ENCODE peak calls at places on chromosomes 5 and 9, in four cellular contexts. One of them, this sample, is unnamed.

GRCh38 chr5:127801751-127802476 is 98.7 kb downstream of the CCDC192 start:
- DNase-seq in GM12878: no peak
- DNase-seq in HepG2: no peak
- DNase-seq in K562: no peak
- DNase-seq in this sample: no peak

GRCh38 chr9:124602204-124602603 is 95.0 kb upstream of the NR5A1 start:
- DNase-seq in GM12878: no peak
- DNase-seq in HepG2: peak; percentile 36
- DNase-seq in K562: no peak
- DNase-seq in this sample: no peak

GRCh38 chr9:95060246-95060645 is 257.3 kb downstream of the FANCC start:
- DNase-seq in GM12878: no peak
- DNase-seq in HepG2: no peak
- DNase-seq in K562: no peak
- DNase-seq in this sample: no peak

GRCh38 chr5:17156463-17156862 is 61.0 kb upstream of the BASP1 start:
- DNase-seq in GM12878: no peak
- DNase-seq in HepG2: no peak
- DNase-seq in K562: no peak
- DNase-seq in this sample: no peak

GRCh38 chr9:120395374-120395773 is 184.6 kb downstream of the CDK5RAP2 start:
- DNase-seq in GM12878: no peak
- DNase-seq in HepG2: no peak
- DNase-seq in K562: no peak
- DNase-seq in this sample: no peak

GRCh38 chr5:137572042-137572695 is 73.0 kb upstream of the SPOCK1 start:
- DNase-seq in GM12878: no peak
- DNase-seq in HepG2: no peak
- DNase-seq in K562: no peak
- DNase-seq in this sample: no peak

GRCh38 chr5:137613554-137614265 is 114.6 kb upstream of the SPOCK1 start:
- DNase-seq in GM12878: no peak
- DNase-seq in HepG2: no peak
- DNase-seq in K562: no peak
- DNase-seq in this sample: no peak

GRCh38 chr5:2388005-2388361 is 363.5 kb downstream of the IRX2 start:
- DNase-seq in GM12878: no peak
- DNase-seq in HepG2: no peak
- DNase-seq in K562: no peak
- DNase-seq in this sample: no peak

GRCh38 chr9:77907581-77907980 is 124.0 kb downstream of the GNAQ start:
- DNase-seq in GM12878: no peak
- DNase-seq in HepG2: no peak
- DNase-seq in K562: no peak
- DNase-seq in this sample: no peak

GRCh38 chr9:93908591-93909241 is 46.4 kb downstream of the BARX1 start:
- DNase-seq in GM12878: no peak
- DNase-seq in HepG2: no peak
- DNase-seq in K562: peak; percentile 28
- DNase-seq in this sample: no peak
- TF ChIP-seq TARDBP in GM12878: no peak
- TF ChIP-seq TARDBP in HepG2: no peak
- TF ChIP-seq TARDBP in K562: no peak
- TF ChIP-seq TARDBP in this sample: no peak

DNA sequence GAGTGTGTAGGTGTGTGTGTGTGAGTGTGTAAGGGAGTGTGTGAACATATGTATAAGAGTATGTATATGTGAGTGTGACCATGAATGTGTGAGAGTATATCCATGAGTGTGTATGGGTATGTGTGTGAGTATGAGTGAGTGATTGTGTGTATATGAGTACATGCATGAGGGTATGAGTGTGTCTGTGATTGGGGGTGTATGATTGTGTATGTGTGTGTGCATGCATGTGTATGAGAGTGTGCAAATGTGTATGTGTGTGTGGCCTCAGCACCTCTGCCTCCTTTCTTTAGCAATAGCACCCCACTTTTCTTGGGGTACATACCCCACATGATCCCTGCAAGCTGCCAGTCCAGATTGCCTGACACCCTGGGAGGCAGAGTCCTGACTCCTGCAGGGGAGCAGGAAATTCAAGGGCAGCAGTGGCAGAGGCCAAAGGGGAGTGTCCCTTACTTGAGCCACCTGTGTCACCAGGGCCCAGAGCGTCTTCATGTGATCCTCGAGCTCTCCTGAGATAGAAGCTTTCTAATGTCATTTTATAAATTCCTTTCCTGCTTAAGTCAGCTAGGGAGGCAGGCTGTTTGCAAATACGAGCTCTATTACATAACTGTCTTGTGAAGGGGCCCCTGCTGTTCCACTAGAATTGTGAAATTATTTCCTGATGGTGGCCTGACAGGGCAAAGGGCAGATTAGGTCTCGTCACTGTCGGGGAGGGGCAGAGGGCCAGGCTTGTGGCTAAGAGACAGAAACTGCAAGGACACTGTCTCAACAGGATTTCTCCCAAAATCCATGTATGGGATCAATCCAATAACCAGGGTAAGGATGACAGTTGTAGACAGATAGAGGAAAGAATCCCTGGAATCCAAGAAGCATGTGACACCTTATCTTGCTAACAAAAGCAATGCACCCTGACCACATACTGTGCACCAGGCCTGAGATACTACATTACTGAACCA is 389.1 kb downstream of the GADD45G start:
- DNase-seq in GM12878: no peak
- DNase-seq in HepG2: peak; percentile 85
- DNase-seq in K562: no peak
- DNase-seq in this sample: no peak
- TF ChIP-seq TARDBP in GM12878: no peak
- TF ChIP-seq TARDBP in HepG2: peak; percentile 36
- TF ChIP-seq TARDBP in K562: no peak
- TF ChIP-seq TARDBP in this sample: no peak

DNA sequence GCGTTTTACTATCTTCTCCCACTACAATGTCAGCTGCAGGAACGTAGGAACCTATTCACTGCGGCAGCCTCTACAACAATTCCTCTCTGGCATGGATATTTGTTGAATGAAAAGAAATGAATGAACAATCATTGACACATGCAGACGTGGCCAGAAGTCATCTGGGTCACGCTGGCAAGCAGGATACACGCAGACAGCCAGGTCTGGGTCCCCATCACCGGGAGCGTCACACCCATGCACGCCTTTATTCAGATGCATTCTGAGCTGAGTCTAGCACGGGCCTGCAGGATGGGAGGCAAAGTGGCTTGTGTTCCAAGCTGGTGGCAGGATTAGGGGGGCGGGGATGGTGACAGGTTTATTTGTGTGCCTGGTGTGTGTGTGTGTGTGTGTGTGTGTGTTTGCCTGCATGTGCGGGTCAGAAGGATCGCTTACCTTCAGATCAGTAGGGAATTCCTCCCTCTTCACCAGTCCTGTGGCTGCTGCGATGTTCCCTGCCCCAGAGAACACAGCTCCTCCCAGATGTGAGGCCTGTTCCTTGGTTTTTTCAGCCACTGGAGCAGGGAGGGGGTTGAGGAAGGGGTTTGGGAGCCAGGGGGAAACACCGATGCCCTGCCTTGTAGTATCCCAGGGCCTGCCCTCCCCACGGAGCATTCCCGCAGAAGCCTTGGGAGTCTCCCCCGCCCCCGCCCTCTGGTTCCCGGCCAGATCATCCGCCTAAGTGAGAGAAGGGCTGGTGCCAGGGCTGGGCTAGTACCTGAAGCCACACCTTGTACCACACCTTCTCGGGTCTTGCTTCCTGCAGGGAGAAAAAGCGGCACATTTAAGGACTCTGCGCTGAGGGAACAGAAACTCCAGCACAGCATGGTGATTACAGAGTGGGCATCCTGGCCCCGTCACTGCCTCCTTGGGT is 4.1 kb downstream of the SNCB start:
- DNase-seq in GM12878: no peak
- DNase-seq in HepG2: no peak
- DNase-seq in K562: no peak
- DNase-seq in this sample: no peak
- TF ChIP-seq TARDBP in GM12878: no peak
- TF ChIP-seq TARDBP in HepG2: no peak
- TF ChIP-seq TARDBP in K562: no peak
- TF ChIP-seq TARDBP in this sample: no peak

DNA sequence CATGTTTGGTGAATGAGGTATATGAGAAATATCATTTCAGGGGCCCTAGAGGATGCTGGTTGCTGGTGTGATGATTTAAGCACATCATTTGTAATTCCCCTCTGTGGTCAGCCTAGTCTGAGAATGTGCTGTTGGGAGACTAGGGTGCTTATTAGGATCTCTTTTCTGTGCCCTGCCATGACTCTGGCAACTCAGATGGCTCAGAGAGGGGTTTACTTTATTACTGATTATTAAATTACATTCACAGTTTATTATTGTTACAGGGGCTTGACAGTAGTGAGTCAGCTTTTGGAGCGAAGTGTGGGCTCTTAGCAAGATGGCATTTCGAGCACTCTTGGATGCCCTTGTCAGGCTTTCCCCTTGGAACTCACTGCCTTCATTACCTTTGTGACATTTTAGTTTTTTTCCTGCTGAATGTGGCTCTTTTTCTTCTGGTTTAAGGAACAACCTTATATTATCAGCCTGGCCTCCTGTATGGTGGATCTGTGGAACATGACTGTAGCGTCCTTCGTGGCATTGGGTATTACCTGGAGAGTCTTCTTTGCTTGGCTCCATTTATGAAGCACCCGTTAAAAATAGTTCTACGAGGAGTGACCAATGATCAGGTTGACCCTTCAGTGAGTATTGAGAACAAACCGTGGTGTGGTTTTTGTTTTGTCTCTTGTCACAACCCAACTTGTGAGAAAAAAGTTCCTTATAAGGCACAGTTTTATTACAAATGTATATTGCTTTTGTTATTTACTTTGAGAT is 33.8 kb downstream of the RCL1 start:
- DNase-seq in GM12878: no peak
- DNase-seq in HepG2: no peak
- DNase-seq in K562: no peak
- DNase-seq in this sample: no peak
- TF ChIP-seq TARDBP in GM12878: no peak
- TF ChIP-seq TARDBP in HepG2: no peak
- TF ChIP-seq TARDBP in K562: no peak
- TF ChIP-seq TARDBP in this sample: no peak